ENCODE peak calls at places on chromosomes 16 and 17, in seven cellular contexts. H is DND-41, E is cardiac fibroblast, O is WERI-Rb-1, W is thoracic aorta, G is dorsolateral prefrontal cortex, P is HepG2. C is an unnamed sample.

GRCh38 chr17:28973414-28973813 is 22.1 kb upstream of the PHF12 start:
- DNase-seq in P (no peak), G (no peak), H (no peak), W (no peak), E (peak), O (no peak), C (no peak)

GRCh38 chr17:74767111-74767516 is 9.0 kb downstream of the NAT9 start:
- DNase-seq in O (no peak), H (no peak), W (no peak), P (no peak), E (no peak), G (peak), C (no peak)

GRCh38 chr17:78124081-78124835 is 4.3 kb downstream of the TMC6 start:
- DNase-seq in W (no peak), H (no peak), P (no peak), E (no peak), G (no peak), O (no peak), C (peak)

GRCh38 chr17:61758430-61758829 is 104.9 kb downstream of the BRIP1 start:
- DNase-seq in P (no peak), G (no peak), O (no peak), H (no peak), E (no peak), W (no peak), C (no peak)

GRCh38 chr16:86455116-86455515 is 55.2 kb upstream of the FOXF1 start:
- DNase-seq in G (no peak), P (no peak), O (no peak), W (no peak), H (no peak), E (peak), C (no peak)

GRCh38 chr16:20910781-20911321 is 10.3 kb downstream of the LYRM1 start:
- DNase-seq in O (no peak), P (no peak), G (no peak), W (no peak), H (no peak), E (peak), C (no peak)

GRCh38 chr17:45964634-45965033 is 34.4 kb upstream of the STH start:
- DNase-seq in G (no peak), O (no peak), W (no peak), P (no peak), E (no peak), H (no peak), C (no peak)

GRCh38 chr17:43832976-43833829 is at the start of gene MPP3:
- DNase-seq in H (no peak), P (no peak), W (no peak), G (no peak), E (peak), O (peak), C (peak)

GRCh38 chr16:89320717-89321501 is 103.4 kb downstream of the ZNF778 start:
- DNase-seq in W (no peak), H (no peak), E (peak), O (peak), P (no peak), G (peak), C (no peak)

GRCh38 chr17:77602883-77603640 is 355.4 kb upstream of the TNRC6C start:
- DNase-seq in G (no peak), H (no peak), P (no peak), E (no peak), W (no peak), O (peak), C (no peak)

GRCh38 chr17:58960068-58960467 is 146.6 kb downstream of the TRIM37 start:
- DNase-seq in P (peak), E (peak), W (no peak), O (no peak), H (no peak), G (no peak), C (peak)

GRCh38 chr17:40315206-40315605 is 6.2 kb downstream of the RARA start:
- DNase-seq in G (no peak), P (no peak), H (no peak), E (no peak), W (no peak), O (no peak), C (no peak)

GRCh38 chr17:31722251-31723056 is 136.6 kb downstream of the COPRS start:
- DNase-seq in O (no peak), P (no peak), G (no peak), W (peak), E (peak), H (no peak), C (no peak)

GRCh38 chr16:85613609-85614337 is 651 bp downstream of the GSE1 start:
- DNase-seq in E (peak), W (no peak), P (peak), H (peak), O (peak), G (no peak), C (peak)

GRCh38 chr17:57451126-57451690 is 194.9 kb downstream of the MSI2 start:
- DNase-seq in E (no peak), W (no peak), P (no peak), G (no peak), H (peak), O (no peak), C (no peak)

GRCh38 chr17:57454729-57455062 is 198.4 kb downstream of the MSI2 start:
- DNase-seq in P (no peak), E (no peak), W (no peak), G (no peak), H (no peak), O (no peak), C (no peak)

GRCh38 chr17:57455063-57455914 is 199.0 kb downstream of the MSI2 start:
- DNase-seq in W (no peak), P (no peak), O (no peak), H (peak), G (peak), E (peak), C (peak)

GRCh38 chr17:57456622-57457021 is 200.3 kb downstream of the MSI2 start:
- DNase-seq in O (no peak), H (no peak), P (no peak), W (no peak), E (no peak), G (no peak), C (no peak)

DNA sequence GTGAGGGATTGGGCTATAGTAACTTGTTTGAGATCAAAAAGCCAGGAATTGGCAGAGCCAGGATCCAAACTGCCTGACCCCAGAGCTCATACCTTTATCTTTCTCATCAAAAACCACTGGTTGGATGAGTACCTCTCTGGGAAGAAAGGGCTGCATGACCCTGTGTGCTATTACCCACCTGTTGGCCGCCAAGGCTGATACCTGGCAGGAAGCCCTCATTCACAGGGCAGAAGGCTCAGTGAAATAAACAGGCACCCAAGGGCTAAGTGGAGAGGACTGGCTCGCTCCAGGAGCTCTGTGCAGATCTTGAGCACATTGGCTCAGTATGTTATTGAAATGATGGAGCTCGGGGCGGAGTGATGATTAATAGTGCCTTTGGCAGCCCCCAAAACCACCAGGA is 197.5 kb downstream of the MSI2 start:
- DNase-seq in P (no peak), G (no peak), W (no peak), H (peak), O (no peak), E (no peak), C (no peak)
- TF ChIP-seq CTCF in P (no peak), G (no peak), W (no peak), H (no peak), O (no peak), E (no peak), C (no peak)

DNA sequence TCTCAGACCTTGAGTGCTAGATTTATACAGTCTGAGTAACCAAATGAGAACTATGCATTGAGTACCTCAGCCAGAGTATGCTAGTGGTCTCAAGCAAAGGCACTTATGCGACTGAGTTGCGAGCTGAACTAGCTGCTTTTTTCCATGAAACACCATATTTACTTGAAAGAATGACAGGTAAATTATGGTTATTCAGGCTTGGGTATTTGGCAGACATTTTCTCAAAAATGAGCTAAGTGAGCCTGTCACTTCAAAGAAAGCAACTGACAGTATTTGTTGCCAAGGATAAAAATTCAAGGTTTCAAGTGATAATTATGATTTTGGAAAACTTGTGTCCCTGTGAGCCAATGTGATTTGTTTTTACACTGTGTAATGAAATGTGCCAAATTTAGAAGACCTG is 19.3 kb downstream of the CACNG3 start:
- DNase-seq in G (no peak), H (no peak), P (no peak), O (no peak), W (no peak), E (no peak), C (no peak)
- TF ChIP-seq CTCF in G (no peak), H (no peak), P (no peak), O (no peak), W (no peak), E (no peak), C (no peak)

GRCh38 chr17:75771334-75772281 is 6.6 kb upstream of the GALK1 start:
- DNase-seq in O (no peak), E (peak), G (no peak), H (no peak), P (peak), W (no peak), C (no peak)

GRCh38 chr17:75774471-75774987 is 9.5 kb upstream of the GALK1 start:
- DNase-seq in O (no peak), W (no peak), H (no peak), E (no peak), P (no peak), G (no peak), C (no peak)

GRCh38 chr17:75773121-75773807 is 8.3 kb upstream of the GALK1 start:
- DNase-seq in P (no peak), G (no peak), W (no peak), H (no peak), E (no peak), O (peak), C (no peak)

GRCh38 chr17:75774988-75775668 is 9.5 kb upstream of the UNK start:
- DNase-seq in O (no peak), E (peak), H (no peak), G (no peak), P (no peak), W (no peak), C (no peak)

GRCh38 chr17:75773808-75774470 is 8.9 kb upstream of the GALK1 start:
- DNase-seq in W (no peak), E (no peak), O (peak), H (no peak), P (no peak), G (no peak), C (no peak)
- TF ChIP-seq CTCF in W (no peak), E (no peak), O (peak), H (no peak), P (peak), G (no peak), C (no peak)

DNA sequence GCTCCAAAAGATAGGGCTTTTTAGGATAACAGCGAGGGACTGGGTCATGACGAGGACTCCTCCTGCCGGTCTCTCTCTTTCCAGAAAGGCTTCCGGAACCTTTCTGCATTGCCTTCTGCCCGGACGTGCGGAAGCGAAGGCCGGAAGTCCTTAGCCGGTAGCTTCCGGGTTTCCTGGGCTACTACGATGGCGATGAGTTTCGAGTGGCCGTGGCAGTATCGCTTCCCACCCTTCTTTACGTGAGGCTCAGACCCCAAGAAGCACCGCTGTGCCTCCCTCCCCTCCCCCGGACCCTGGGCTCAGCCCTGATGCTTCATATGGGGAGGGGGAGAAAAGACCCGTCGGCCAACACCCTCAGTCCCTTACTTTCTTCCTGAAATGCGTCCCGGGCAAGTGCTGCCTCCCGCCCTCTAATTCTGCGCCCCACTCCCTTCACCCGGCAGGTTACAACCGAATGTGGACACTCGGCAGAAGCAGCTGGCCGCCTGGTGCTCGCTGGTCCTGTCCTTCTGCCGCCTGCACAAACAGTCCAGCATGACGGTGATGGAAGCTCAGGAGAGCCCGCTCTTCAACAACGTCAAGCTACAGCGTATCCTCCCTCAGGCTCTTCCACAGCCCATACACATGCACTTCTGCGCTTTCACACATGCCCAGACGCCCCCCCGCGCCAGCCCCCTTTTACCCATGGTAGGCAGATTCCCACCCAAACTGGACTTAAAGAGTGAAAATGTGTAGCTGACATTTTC is at the start of gene VPS25:
- DNase-seq in G (peak), W (no peak), E (peak), H (peak), O (peak), P (peak), C (peak)
- TF ChIP-seq CTCF in G (peak), W (no peak), E (peak), H (peak), O (peak), P (peak), C (no peak)

GRCh38 chr16:52528393-52529080 is 18.4 kb downstream of the TOX3 start:
- DNase-seq in W (no peak), E (no peak), P (no peak), O (no peak), H (no peak), G (no peak), C (no peak)
- TF ChIP-seq CTCF in W (no peak), E (no peak), P (no peak), O (no peak), H (no peak), G (no peak), C (no peak)

GRCh38 chr16:56081371-56081770 is 109.9 kb upstream of the GNAO1 start:
- DNase-seq in E (no peak), W (no peak), O (no peak), P (no peak), G (no peak), H (no peak), C (no peak)
- TF ChIP-seq CTCF in E (no peak), W (no peak), O (no peak), P (no peak), G (no peak), H (no peak), C (no peak)

C was measured in GM13976.